ENCODE peak calls at places on chromosome 16, in six cellular contexts. One of them, this sample, is unnamed.

GRCh38 chr16:79164378-79164720 is 436.2 kb downstream of the MAF start:
- DNase-seq in transverse colon: no peak
- DNase-seq in lower lobe of right lung: no peak
- DNase-seq in CD8-positive, alpha-beta T cell: no peak
- DNase-seq in uterus: no peak
- DNase-seq in MM.1S: no peak
- DNase-seq in this sample: no peak

GRCh38 chr16:53523971-53524548 is 21.1 kb upstream of the AKTIP start:
- DNase-seq in transverse colon: no peak
- DNase-seq in lower lobe of right lung: no peak
- DNase-seq in CD8-positive, alpha-beta T cell: no peak
- DNase-seq in uterus: no peak
- DNase-seq in MM.1S: no peak
- DNase-seq in this sample: no peak

GRCh38 chr16:86334062-86334461 is 176.3 kb upstream of the FOXF1 start:
- DNase-seq in transverse colon: no peak
- DNase-seq in lower lobe of right lung: no peak
- DNase-seq in CD8-positive, alpha-beta T cell: no peak
- DNase-seq in uterus: no peak
- DNase-seq in MM.1S: no peak
- DNase-seq in this sample: no peak

GRCh38 chr16:54931041-54931756 is 534 bp downstream of the IRX5 start:
- DNase-seq in transverse colon: no peak
- DNase-seq in lower lobe of right lung: peak
- DNase-seq in CD8-positive, alpha-beta T cell: no peak
- DNase-seq in uterus: no peak
- DNase-seq in MM.1S: peak
- DNase-seq in this sample: no peak

GRCh38 chr16:15640966-15641365 is 2.0 kb downstream of the MARF1 start:
- DNase-seq in transverse colon: no peak
- DNase-seq in lower lobe of right lung: no peak
- DNase-seq in CD8-positive, alpha-beta T cell: no peak
- DNase-seq in uterus: no peak
- DNase-seq in MM.1S: no peak
- DNase-seq in this sample: no peak

GRCh38 chr16:29842732-29843346 is 20.2 kb downstream of the CDIPT start:
- DNase-seq in transverse colon: no peak
- DNase-seq in lower lobe of right lung: no peak
- DNase-seq in CD8-positive, alpha-beta T cell: no peak
- DNase-seq in uterus: no peak
- DNase-seq in MM.1S: no peak
- DNase-seq in this sample: no peak

GRCh38 chr16:7185689-7186088 is 147.0 kb upstream of the RBFOX1 start:
- DNase-seq in transverse colon: no peak
- DNase-seq in lower lobe of right lung: no peak
- DNase-seq in CD8-positive, alpha-beta T cell: no peak
- DNase-seq in uterus: no peak
- DNase-seq in MM.1S: no peak
- DNase-seq in this sample: no peak

GRCh38 chr16:70161350-70161749 is 12.2 kb upstream of the CLEC18C start:
- DNase-seq in transverse colon: no peak
- DNase-seq in lower lobe of right lung: no peak
- DNase-seq in CD8-positive, alpha-beta T cell: no peak
- DNase-seq in uterus: no peak
- DNase-seq in MM.1S: no peak
- DNase-seq in this sample: no peak

GRCh38 chr16:74868501-74868900 is 93.9 kb upstream of the FA2H start:
- DNase-seq in transverse colon: no peak
- DNase-seq in lower lobe of right lung: no peak
- DNase-seq in CD8-positive, alpha-beta T cell: no peak
- DNase-seq in uterus: no peak
- DNase-seq in MM.1S: no peak
- DNase-seq in this sample: no peak

GRCh38 chr16:47142469-47143328 is 1.0 kb downstream of the NETO2 start:
- DNase-seq in transverse colon: peak
- DNase-seq in lower lobe of right lung: peak
- DNase-seq in CD8-positive, alpha-beta T cell: peak
- DNase-seq in uterus: no peak
- DNase-seq in MM.1S: peak
- DNase-seq in this sample: no peak

GRCh38 chr16:30747331-30747730 is 894 bp upstream of the PHKG2 start:
- DNase-seq in transverse colon: no peak
- DNase-seq in lower lobe of right lung: no peak
- DNase-seq in CD8-positive, alpha-beta T cell: no peak
- DNase-seq in uterus: no peak
- DNase-seq in MM.1S: peak
- DNase-seq in this sample: no peak

GRCh38 chr16:86375370-86375769 is 135.0 kb upstream of the FOXF1 start:
- DNase-seq in transverse colon: no peak
- DNase-seq in lower lobe of right lung: no peak
- DNase-seq in CD8-positive, alpha-beta T cell: no peak
- DNase-seq in uterus: no peak
- DNase-seq in MM.1S: no peak
- DNase-seq in this sample: peak

GRCh38 chr16:90020260-90020837 is 1.1 kb upstream of the DBNDD1 start:
- DNase-seq in transverse colon: no peak
- DNase-seq in lower lobe of right lung: no peak
- DNase-seq in CD8-positive, alpha-beta T cell: no peak
- DNase-seq in uterus: no peak
- DNase-seq in MM.1S: no peak
- DNase-seq in this sample: no peak

GRCh38 chr16:79316004-79316458 is 284.5 kb downstream of the MAF start:
- DNase-seq in transverse colon: no peak
- DNase-seq in lower lobe of right lung: no peak
- DNase-seq in CD8-positive, alpha-beta T cell: no peak
- DNase-seq in uterus: no peak
- DNase-seq in MM.1S: no peak
- DNase-seq in this sample: no peak

GRCh38 chr16:11212819-11213196 is 43.2 kb downstream of the SOCS1 start:
- DNase-seq in transverse colon: no peak
- DNase-seq in lower lobe of right lung: no peak
- DNase-seq in CD8-positive, alpha-beta T cell: no peak
- DNase-seq in uterus: no peak
- DNase-seq in MM.1S: no peak
- DNase-seq in this sample: no peak

GRCh38 chr16:24580665-24581064 is 41.3 kb downstream of the RBBP6 start:
- DNase-seq in transverse colon: no peak
- DNase-seq in lower lobe of right lung: no peak
- DNase-seq in CD8-positive, alpha-beta T cell: no peak
- DNase-seq in uterus: no peak
- DNase-seq in MM.1S: no peak
- DNase-seq in this sample: peak

GRCh38 chr16:70523621-70524405 is at the start of gene SF3B3:
- DNase-seq in transverse colon: peak
- DNase-seq in lower lobe of right lung: peak
- DNase-seq in CD8-positive, alpha-beta T cell: peak
- DNase-seq in uterus: peak
- DNase-seq in MM.1S: no peak
- DNase-seq in this sample: no peak

GRCh38 chr16:55506708-55507107 is 2.2 kb upstream of the LPCAT2 start:
- DNase-seq in transverse colon: no peak
- DNase-seq in lower lobe of right lung: no peak
- DNase-seq in CD8-positive, alpha-beta T cell: no peak
- DNase-seq in uterus: no peak
- DNase-seq in MM.1S: no peak
- DNase-seq in this sample: no peak

GRCh38 chr16:66107661-66108060 is 258.8 kb upstream of the CDH5 start:
- DNase-seq in transverse colon: no peak
- DNase-seq in lower lobe of right lung: no peak
- DNase-seq in CD8-positive, alpha-beta T cell: no peak
- DNase-seq in uterus: no peak
- DNase-seq in MM.1S: no peak
- DNase-seq in this sample: peak

GRCh38 chr16:3190949-3191353 is 2.9 kb downstream of the OR1F1 start:
- DNase-seq in transverse colon: no peak
- DNase-seq in lower lobe of right lung: no peak
- DNase-seq in CD8-positive, alpha-beta T cell: no peak
- DNase-seq in uterus: no peak
- DNase-seq in MM.1S: no peak
- DNase-seq in this sample: no peak

GRCh38 chr16:89688395-89688794 is 1.9 kb downstream of the CDK10 start:
- DNase-seq in transverse colon: no peak
- DNase-seq in lower lobe of right lung: no peak
- DNase-seq in CD8-positive, alpha-beta T cell: no peak
- DNase-seq in uterus: no peak
- DNase-seq in MM.1S: no peak
- DNase-seq in this sample: no peak

GRCh38 chr16:77677129-77677528 is 45.2 kb upstream of the NUDT7 start:
- DNase-seq in transverse colon: no peak
- DNase-seq in lower lobe of right lung: no peak
- DNase-seq in CD8-positive, alpha-beta T cell: no peak
- DNase-seq in uterus: no peak
- DNase-seq in MM.1S: no peak
- DNase-seq in this sample: no peak

GRCh38 chr16:12113581-12114375 is 137.2 kb downstream of the SNX29 start:
- DNase-seq in transverse colon: no peak
- DNase-seq in lower lobe of right lung: no peak
- DNase-seq in CD8-positive, alpha-beta T cell: no peak
- DNase-seq in uterus: no peak
- DNase-seq in MM.1S: no peak
- DNase-seq in this sample: no peak

GRCh38 chr16:69798466-69798865 is 36.3 kb downstream of the WWP2 start:
- DNase-seq in transverse colon: no peak
- DNase-seq in lower lobe of right lung: no peak
- DNase-seq in CD8-positive, alpha-beta T cell: no peak
- DNase-seq in uterus: no peak
- DNase-seq in MM.1S: no peak
- DNase-seq in this sample: no peak

GRCh38 chr16:7437135-7437534 is 104.5 kb downstream of the RBFOX1 start:
- DNase-seq in transverse colon: no peak
- DNase-seq in lower lobe of right lung: no peak
- DNase-seq in CD8-positive, alpha-beta T cell: no peak
- DNase-seq in uterus: no peak
- DNase-seq in MM.1S: no peak
- DNase-seq in this sample: no peak

GRCh38 chr16:9970796-9971195 is 211.4 kb downstream of the GRIN2A start:
- DNase-seq in transverse colon: no peak
- DNase-seq in lower lobe of right lung: no peak
- DNase-seq in CD8-positive, alpha-beta T cell: no peak
- DNase-seq in uterus: no peak
- DNase-seq in MM.1S: no peak
- DNase-seq in this sample: no peak

GRCh38 chr16:12573300-12573699 is 230.4 kb downstream of the CPPED1 start:
- DNase-seq in transverse colon: peak
- DNase-seq in lower lobe of right lung: no peak
- DNase-seq in CD8-positive, alpha-beta T cell: no peak
- DNase-seq in uterus: no peak
- DNase-seq in MM.1S: no peak
- DNase-seq in this sample: no peak

DNA sequence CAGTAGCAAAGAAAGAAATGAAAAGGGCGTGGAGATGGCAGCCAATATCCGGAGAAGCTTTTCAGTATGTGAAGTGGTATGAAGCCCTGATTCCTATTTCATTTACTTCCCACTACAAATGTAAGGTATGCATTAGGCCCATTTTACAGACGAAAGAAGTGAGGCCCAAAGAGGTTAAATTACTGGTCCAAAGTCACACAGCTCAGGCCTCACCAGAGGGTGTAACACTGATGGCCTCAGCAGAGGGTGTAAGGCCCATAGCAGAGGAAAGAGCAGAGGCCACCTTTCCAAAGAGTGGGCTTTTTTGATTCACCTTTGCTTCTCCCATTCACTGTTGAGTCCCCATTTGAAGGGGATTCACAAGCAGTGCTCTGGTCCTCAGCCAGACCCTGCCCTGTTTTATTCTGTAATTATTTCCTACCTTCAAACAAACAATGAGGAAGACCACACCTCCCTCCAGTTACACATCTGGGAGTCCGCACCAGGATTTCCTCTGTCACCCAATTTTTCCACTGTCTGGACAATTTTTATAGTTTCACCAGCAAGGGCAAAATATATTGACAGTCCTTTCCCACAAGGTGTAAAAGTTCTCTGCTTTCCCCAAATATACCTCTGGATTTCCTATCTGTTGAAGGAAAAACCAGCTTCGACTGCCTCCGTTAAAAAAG is 7.1 kb downstream of the ZFHX3 start:
- DNase-seq in transverse colon: no peak
- DNase-seq in lower lobe of right lung: no peak
- DNase-seq in CD8-positive, alpha-beta T cell: no peak
- DNase-seq in uterus: no peak
- DNase-seq in MM.1S: no peak
- DNase-seq in this sample: no peak
- TF ChIP-seq CTCF in transverse colon: no peak
- TF ChIP-seq CTCF in lower lobe of right lung: no peak
- TF ChIP-seq CTCF in CD8-positive, alpha-beta T cell: no peak
- TF ChIP-seq CTCF in uterus: no peak
- TF ChIP-seq CTCF in MM.1S: no peak
- TF ChIP-seq CTCF in this sample: no peak

DNA sequence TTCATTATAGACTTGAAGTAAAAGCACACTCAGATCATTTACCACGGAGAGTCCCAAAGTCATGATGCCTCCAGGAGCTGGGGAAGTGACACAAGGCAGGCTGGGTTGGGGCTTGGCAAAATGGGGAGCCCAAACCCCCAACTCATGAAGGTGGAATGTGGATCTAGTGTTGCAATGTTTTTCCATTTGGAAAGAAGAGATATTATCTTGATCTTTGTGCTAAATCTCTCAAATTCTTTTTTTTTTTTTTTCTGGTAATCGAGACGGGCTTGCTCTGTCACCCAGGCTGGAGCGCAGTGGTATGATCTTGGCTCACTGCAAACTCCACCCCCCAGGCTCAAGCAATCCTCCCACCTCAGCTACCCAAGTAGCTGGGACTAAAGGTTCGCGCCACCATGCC is 7.5 kb upstream of the KCNG4 start:
- DNase-seq in transverse colon: no peak
- DNase-seq in lower lobe of right lung: no peak
- DNase-seq in CD8-positive, alpha-beta T cell: no peak
- DNase-seq in uterus: no peak
- DNase-seq in MM.1S: no peak
- DNase-seq in this sample: no peak
- H3K27ac ChIP-seq in transverse colon: no peak
- H3K27ac ChIP-seq in lower lobe of right lung: no peak
- H3K27ac ChIP-seq in CD8-positive, alpha-beta T cell: no peak
- H3K27ac ChIP-seq in uterus: no peak
- H3K27ac ChIP-seq in MM.1S: no peak
- H3K27ac ChIP-seq in this sample: no peak

GRCh38 chr16:352547-353403 is at the start of gene AXIN1:
- DNase-seq in transverse colon: peak
- DNase-seq in lower lobe of right lung: peak
- DNase-seq in CD8-positive, alpha-beta T cell: peak
- DNase-seq in uterus: peak
- DNase-seq in MM.1S: peak
- DNase-seq in this sample: peak
- TF ChIP-seq CTCF in transverse colon: no peak
- TF ChIP-seq CTCF in lower lobe of right lung: peak
- TF ChIP-seq CTCF in CD8-positive, alpha-beta T cell: peak
- TF ChIP-seq CTCF in uterus: no peak
- TF ChIP-seq CTCF in MM.1S: peak
- TF ChIP-seq CTCF in this sample: peak

DNA sequence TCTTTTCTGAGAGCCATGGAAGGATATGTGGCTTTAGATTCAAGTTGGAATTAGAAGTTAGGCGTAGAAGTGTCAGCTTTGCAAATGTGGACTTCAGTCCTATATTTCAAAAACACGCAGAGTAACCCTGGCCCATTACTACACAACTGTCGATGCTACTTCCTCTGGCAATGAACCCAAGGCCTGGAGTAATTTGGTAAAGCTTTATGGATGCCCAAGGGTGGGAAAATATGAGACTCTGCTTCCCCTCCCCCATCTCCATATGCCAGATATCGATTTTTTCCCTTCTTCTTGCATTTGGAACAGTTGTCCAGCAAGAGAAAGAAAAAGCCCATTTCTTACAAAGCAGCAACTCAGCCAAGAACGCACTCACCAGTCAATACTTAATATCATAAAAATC is 2.9 kb upstream of the MAP1LC3B start:
- DNase-seq in transverse colon: no peak
- DNase-seq in lower lobe of right lung: no peak
- DNase-seq in CD8-positive, alpha-beta T cell: no peak
- DNase-seq in uterus: no peak
- DNase-seq in MM.1S: no peak
- DNase-seq in this sample: no peak
- H3K27ac ChIP-seq in transverse colon: peak
- H3K27ac ChIP-seq in lower lobe of right lung: peak
- H3K27ac ChIP-seq in CD8-positive, alpha-beta T cell: no peak
- H3K27ac ChIP-seq in uterus: peak
- H3K27ac ChIP-seq in MM.1S: no peak
- H3K27ac ChIP-seq in this sample: no peak